ENCODE peak calls at places on chromosomes 4 and X, in four cellular contexts. Z is trophoblast cell; M is upper lobe of right lung; Y is CD4-positive, CD25-positive, alpha-beta regulatory T cell. G is an unnamed sample.

GRCh38 chr4:157170321-157170720 is 50.2 kb upstream of the GRIA2 start:
- DNase-seq in Z (no peak), M (no peak), Y (no peak), G (no peak)

GRCh38 chrX:41796577-41796976 is 72.6 kb downstream of the GPR82 start:
- DNase-seq in Z (no peak), M (no peak), Y (no peak), G (no peak)

GRCh38 chrX:153460826-153461225 is 9.6 kb downstream of the HAUS7 start:
- DNase-seq in Z (peak; percentile 64), M (no peak), Y (peak; percentile 35), G (no peak)

GRCh38 chrX:17564689-17565409 is 172.4 kb upstream of the SCML1 start:
- DNase-seq in Z (no peak), M (no peak), Y (no peak), G (no peak)

GRCh38 chrX:132615396-132616131 is 126.7 kb upstream of the MBNL3 start:
- DNase-seq in Z (peak; percentile 65), M (no peak), Y (peak; percentile 15), G (no peak)

GRCh38 chr4:71732706-71733105 is 51.2 kb downstream of the GC start:
- DNase-seq in Z (peak; percentile 69), M (no peak), Y (no peak), G (no peak)

GRCh38 chr4:182921608-182922007 is 4.4 kb upstream of the DCTD start:
- DNase-seq in Z (no peak), M (no peak), Y (no peak), G (no peak)

GRCh38 chrX:19658030-19658429 is 142.7 kb upstream of the MAP3K15 start:
- DNase-seq in Z (no peak), M (no peak), Y (no peak), G (no peak)

GRCh38 chr4:22778547-22779163 is 85.9 kb downstream of the GBA3 start:
- DNase-seq in Z (no peak), M (no peak), Y (no peak), G (no peak)

GRCh38 chr4:139330283-139330682 is 28.0 kb upstream of the NDUFC1 start:
- DNase-seq in Z (no peak), M (no peak), Y (no peak), G (no peak)
- H3K27ac ChIP-seq in Z (no peak overlapping the region), M (no peak overlapping the region), Y (no peak overlapping the region), G (no peak overlapping the region)

GRCh38 chr4:118772149-118773081 is 63.5 kb downstream of the SEC24D start:
- DNase-seq in Z (peak; percentile 67), M (no peak), Y (peak; percentile 57), G (no peak)

GRCh38 chr4:118774321-118774720 is 61.6 kb downstream of the SEC24D start:
- DNase-seq in Z (no peak), M (no peak), Y (no peak), G (no peak)

GRCh38 chr4:118769152-118769551 is 66.8 kb downstream of the SEC24D start:
- DNase-seq in Z (no peak), M (no peak), Y (no peak), G (no peak)

GRCh38 chr4:118773082-118773792 is 62.7 kb downstream of the SEC24D start:
- DNase-seq in Z (peak; percentile 87), M (no peak), Y (no peak), G (no peak)

GRCh38 chr4:118770741-118771187 is 65.2 kb downstream of the SEC24D start:
- DNase-seq in Z (no peak), M (no peak), Y (no peak), G (no peak)
- H3K4me1 ChIP-seq in Z (peaks cover 19% of the 10 kb centered on the region), M (peaks cover 5% of the 10 kb centered on the region), Y (no peaks in the 10 kb centered on the region), G (peaks cover 20% of the 10 kb centered on the region)

GRCh38 chr4:170015285-170015684 is 10.9 kb downstream of the MFAP3L start:
- DNase-seq in Z (no peak), M (no peak), Y (no peak), G (no peak)
- H3K27ac ChIP-seq in Z (no peak overlapping the region), M (no peak overlapping the region), Y (no peak overlapping the region), G (no peak overlapping the region)

GRCh38 chr4:37664696-37665095 is 21.5 kb downstream of the RELL1 start:
- DNase-seq in Z (no peak), M (no peak), Y (no peak), G (no peak)

GRCh38 chr4:37662306-37662705 is 23.9 kb downstream of the RELL1 start:
- DNase-seq in Z (no peak), M (no peak), Y (no peak), G (no peak)

GRCh38 chr4:37663552-37663951 is 22.6 kb downstream of the RELL1 start:
- DNase-seq in Z (no peak), M (no peak), Y (no peak), G (no peak)

GRCh38 chr4:37661643-37662221 is 24.4 kb downstream of the RELL1 start:
- DNase-seq in Z (peak; percentile 22), M (no peak), Y (no peak), G (no peak)

DNA sequence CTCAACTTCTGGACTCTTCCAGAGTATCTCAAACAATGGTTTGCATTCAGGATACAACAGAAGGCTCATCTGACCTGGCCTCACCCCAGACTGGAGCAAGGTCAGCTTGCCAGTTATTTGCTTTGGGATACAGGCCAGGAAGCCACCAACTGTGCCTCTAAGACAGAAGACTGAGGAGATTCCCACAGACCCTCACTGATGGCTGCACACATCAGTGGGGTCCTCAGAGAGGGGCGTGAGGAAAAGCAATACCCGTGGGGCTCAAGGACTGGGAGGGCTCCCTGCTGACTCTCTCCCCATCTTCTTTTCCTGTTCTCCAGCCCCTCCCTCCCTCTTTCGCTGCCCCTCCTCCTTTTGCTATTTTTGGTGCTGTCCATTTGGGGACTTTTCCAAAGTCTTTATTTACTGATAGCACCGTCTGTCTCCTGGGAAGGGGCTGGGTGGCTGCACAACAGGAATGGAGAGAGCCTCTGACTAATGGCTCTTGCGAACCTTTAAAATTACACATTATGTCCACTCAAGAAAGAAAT is 23.2 kb downstream of the RELL1 start:
- DNase-seq in Z (no peak), M (no peak), Y (no peak), G (no peak)
- H3K4me1 ChIP-seq in Z (peaks cover 17% of the 10 kb centered on the region), M (peaks cover 66% of the 10 kb centered on the region), Y (peaks cover 11% of the 10 kb centered on the region), G (peaks cover 48% of the 10 kb centered on the region)

GRCh38 chrX:69398881-69399280 is 105.2 kb upstream of the NALF2 start:
- DNase-seq in Z (no peak), M (no peak), Y (no peak), G (no peak)

DNA sequence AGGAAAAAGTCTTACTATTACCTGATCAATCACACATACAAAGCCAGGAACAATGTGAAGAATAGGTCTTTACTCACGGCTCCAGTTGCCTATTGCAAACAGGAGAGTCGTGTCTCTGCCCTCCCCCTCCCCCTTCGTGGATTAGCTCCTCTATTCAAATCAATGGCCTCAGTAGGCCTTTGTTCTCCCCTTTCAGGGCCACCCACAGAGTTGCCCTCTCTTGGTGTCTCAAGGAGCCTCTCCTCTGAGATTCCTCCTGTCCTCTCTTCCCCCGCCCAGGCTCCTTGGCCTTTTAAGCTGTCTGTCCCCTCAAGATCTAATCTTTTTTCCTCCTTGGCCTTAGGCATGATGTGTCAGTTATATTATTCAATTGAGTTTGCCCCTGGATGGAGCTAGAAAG is 107.2 kb upstream of the NALF2 start:
- DNase-seq in Z (no peak), M (no peak), Y (no peak), G (no peak)
- H3K27ac ChIP-seq in Z (no peak overlapping the region), M (no peak overlapping the region), Y (no peak overlapping the region), G (no peak overlapping the region)

GRCh38 chr4:38529189-38530115 is 134.5 kb upstream of the KLF3 start:
- DNase-seq in Z (peak; percentile 93), M (peak; percentile 63), Y (peak; percentile 46), G (peak; percentile 77)
- H3K4me1 ChIP-seq in Z (no peaks in the 10 kb centered on the region), M (peaks cover 8% of the 10 kb centered on the region), Y (peaks cover 16% of the 10 kb centered on the region), G (peaks cover 15% of the 10 kb centered on the region)